ENCODE peak calls at places on chromosomes 2 and 18, in four cellular contexts. N is fibroblast of lung, M is MM.1S, Q is OCI-LY7. I is an unnamed sample. For H3K36me3, the result is how much of the 10 kb centered on the place peaks cover.

GRCh38 chr18:63253428-63254372 is 65.9 kb downstream of the BCL2 start:
- DNase-seq in N (peak), M (peak), Q (no peak), I (no peak)

GRCh38 chr2:175600024-175600831 is 401.8 kb downstream of the LNPK start:
- DNase-seq in M (no peak), N (no peak), Q (no peak), I (no peak)

GRCh38 chr2:230124792-230125452 is 56.2 kb upstream of the SLC16A14 start:
- DNase-seq in N (no peak), Q (no peak), M (no peak), I (no peak)

GRCh38 chr2:20618468-20618885 is 32.4 kb downstream of the HS1BP3 start:
- DNase-seq in N (no peak), M (no peak), Q (no peak), I (no peak)

GRCh38 chr2:203756161-203756560 is 49.7 kb downstream of the CD28 start:
- DNase-seq in N (no peak), M (no peak), Q (no peak), I (no peak)

GRCh38 chr2:12412898-12413305 is 303.8 kb upstream of the TRIB2 start:
- DNase-seq in Q (peak), M (peak), N (peak), I (peak)

GRCh38 chr2:160592401-160592800 is 98.8 kb upstream of the RBMS1 start:
- DNase-seq in N (no peak), M (no peak), Q (no peak), I (no peak)

GRCh38 chr2:66562337-66562685 is 127.4 kb downstream of the MEIS1 start:
- DNase-seq in Q (no peak), N (no peak), M (no peak), I (no peak)

GRCh38 chr2:166934817-166935216 is 46.5 kb downstream of the XIRP2 start:
- DNase-seq in M (no peak), N (no peak), Q (no peak), I (no peak)

GRCh38 chr2:24588294-24588693 is 97.2 kb downstream of the NCOA1 start:
- DNase-seq in Q (no peak), N (no peak), M (no peak), I (no peak)

GRCh38 chr2:141348481-141348880 is 782.3 kb downstream of the LRP1B start:
- DNase-seq in Q (no peak), M (no peak), N (peak), I (no peak)

GRCh38 chr18:75208055-75208835 is 694 bp downstream of the PTGR3 start:
- DNase-seq in Q (peak), N (peak), M (peak), I (peak)

GRCh38 chr2:11630855-11631254 is 39.1 kb downstream of the NTSR2 start:
- DNase-seq in M (no peak), N (no peak), Q (no peak), I (no peak)

GRCh38 chr18:62434798-62435197 is 88.0 kb upstream of the ZCCHC2 start:
- DNase-seq in Q (no peak), M (no peak), N (no peak), I (no peak)

DNA sequence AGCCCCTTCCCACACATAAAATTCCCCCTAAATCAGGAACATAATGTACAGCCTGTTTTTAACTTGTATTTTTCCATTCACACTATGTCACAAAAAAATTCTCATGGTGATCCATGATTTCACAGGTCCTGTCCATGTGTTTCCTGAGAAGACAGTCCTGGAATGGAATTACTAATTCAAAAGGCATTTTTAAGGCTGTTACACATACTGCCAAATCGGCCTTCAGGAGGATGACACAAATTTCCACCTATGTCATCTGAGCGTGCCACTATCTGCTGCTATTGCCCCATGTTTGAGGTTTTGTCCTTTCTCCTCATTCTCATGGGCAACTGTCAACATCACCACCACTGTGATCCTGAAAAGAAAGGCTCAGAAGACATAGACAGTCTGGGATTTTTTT is 73.6 kb downstream of the MARCHF4 start:
- DNase-seq in N (peak), M (no peak), Q (no peak), I (no peak)
- H3K4me3 ChIP-seq in N (no peak), M (no peak), Q (no peak), I (no peak)

DNA sequence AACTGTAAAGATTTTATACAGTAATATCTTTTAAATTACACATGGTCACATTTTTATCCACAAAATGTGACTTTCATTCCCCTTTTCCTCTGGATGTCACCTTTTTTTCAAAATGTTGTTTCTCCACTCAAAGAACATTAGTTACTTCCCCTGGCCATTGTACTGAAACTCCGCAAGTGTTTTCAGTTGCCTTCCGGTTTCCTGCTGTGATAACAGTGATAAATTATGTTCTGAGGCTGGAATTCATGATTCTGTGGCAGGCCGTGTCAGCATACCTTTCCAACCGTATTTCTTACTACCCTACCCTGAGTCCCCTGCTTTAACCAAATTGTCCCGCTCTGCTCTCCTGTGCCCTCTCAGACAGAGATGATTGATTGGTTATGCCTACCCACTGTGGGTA is 53.5 kb downstream of the MGAT5 start:
- DNase-seq in N (no peak), Q (no peak), M (no peak), I (no peak)
- H3K36me3 ChIP-seq in N (under half), Q (under half), M (under half), I (under half)

DNA sequence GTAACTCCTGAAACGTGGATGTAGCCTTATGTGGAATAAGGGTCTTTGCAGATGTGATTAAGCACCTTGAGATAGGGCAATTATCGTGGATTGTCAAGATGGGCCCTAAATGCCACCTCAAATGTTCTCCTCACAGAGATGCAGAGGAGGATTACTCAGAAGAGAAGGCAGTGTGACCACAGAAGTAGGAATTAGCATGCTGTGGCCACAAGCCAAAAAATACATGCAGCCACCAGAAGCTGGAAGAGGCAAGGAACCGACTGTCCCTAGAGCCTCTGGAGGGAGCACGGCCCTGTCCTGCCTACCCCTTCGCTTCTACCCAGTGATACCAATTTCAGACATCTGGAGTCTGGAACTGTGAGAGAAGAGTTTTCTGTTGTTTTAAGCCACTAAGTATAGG is 47.3 kb upstream of the MGAT5 start:
- DNase-seq in M (no peak), N (peak), Q (no peak), I (no peak)
- H3K4me2 ChIP-seq in M (no peak), N (no peak), Q (peak), I (no peak)

DNA sequence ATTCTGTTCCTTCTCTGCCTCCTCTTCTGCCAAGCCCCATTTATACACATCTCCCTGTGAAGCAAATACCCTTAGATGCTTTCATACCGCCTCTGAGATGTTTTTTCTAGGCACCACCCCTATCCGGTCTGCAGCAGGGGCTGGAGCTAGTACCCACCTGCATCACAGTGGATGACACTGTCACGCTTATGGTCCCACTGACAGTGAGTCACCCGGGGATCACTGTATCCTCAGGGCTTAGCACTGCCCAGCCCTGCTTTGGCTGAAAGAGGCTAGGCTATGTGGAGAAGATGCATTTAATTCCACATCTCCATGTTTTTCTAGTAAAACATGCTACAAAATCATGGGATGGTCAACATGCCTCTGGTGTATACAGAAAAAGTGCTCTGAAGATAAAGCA is 9.9 kb downstream of the FABP1 start:
- DNase-seq in N (no peak), Q (no peak), M (no peak), I (no peak)
- H3K4me3 ChIP-seq in N (no peak), Q (no peak), M (no peak), I (no peak)

DNA sequence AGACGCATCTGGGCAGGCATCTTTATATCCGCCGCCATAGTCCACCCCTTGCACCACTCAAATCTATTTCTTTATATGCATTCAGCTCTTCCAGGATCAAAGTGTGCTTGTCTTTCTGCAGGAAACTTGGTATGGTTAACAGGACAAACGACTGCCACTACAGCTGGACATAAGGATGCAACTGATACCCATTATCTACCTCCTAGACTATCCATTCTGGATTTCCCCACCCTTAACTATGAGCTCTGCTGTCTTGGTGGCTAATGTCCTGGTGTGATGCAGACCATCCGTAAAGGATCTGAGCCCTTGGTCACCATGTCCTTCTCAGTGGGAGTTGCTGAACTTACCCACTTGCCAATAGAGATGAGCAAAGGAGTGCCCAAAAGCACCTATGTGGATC is 40.1 kb upstream of the SPATS2L start:
- DNase-seq in Q (no peak), M (no peak), N (no peak), I (no peak)
- H3K36me3 ChIP-seq in Q (under half), M (under half), N (under half), I (under half)

GRCh38 chr2:4745596-4745995 is 946.6 kb upstream of the SOX11 start:
- DNase-seq in Q (no peak), N (no peak), M (no peak), I (no peak)

DNA sequence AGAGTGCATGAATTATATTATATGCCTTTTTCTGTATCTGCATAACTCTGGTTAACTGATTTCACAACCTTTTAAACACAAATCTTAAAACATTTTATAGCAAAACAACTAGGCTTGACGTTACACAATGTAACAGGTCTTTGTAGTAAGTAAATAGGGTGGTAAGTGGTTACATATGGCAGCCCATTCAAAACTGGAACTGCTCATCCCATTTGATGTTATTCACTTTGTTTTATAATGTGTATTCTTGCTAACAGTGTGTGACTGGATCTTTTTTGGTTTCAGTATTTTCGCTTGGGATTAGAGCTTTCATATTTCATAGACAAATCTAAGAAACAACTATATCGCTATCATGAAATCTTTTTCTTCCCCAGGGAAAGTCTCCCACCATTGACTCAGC is 947.1 kb upstream of the SOX11 start:
- DNase-seq in Q (no peak), N (no peak), M (no peak), I (no peak)
- H3K4me2 ChIP-seq in Q (no peak), N (no peak), M (no peak), I (no peak)

GRCh38 chr2:217160978-217161973 is 301.4 kb upstream of the TNP1 start:
- DNase-seq in M (no peak), N (peak), Q (no peak), I (no peak)

GRCh38 chr2:217166241-217166640 is 306.4 kb upstream of the TNP1 start:
- DNase-seq in M (peak), N (peak), Q (peak), I (no peak)

GRCh38 chr2:217165547-217165946 is 305.7 kb upstream of the TNP1 start:
- DNase-seq in Q (no peak), M (no peak), N (no peak), I (no peak)

GRCh38 chr2:217162533-217162932 is 302.7 kb upstream of the TNP1 start:
- DNase-seq in Q (no peak), M (peak), N (peak), I (peak)

DNA sequence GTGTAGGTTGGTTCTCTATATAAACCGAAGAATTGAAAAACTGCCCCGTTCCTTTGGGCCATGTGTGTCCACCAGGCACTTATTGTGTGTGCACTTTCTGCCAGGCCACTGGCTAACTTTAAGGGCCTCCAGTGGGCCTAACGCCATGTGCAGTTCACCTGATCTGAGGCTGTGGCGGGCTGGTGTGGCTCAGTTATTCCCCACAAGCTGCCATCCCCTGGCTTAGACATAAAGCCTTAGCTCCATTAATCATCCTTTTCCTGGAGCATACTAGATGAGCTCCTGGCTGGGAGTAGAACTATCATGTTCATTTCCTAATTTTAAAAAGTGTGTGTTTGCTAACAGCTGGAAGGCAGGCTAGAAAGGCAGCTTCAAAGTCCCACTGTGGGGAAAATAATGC is 304.1 kb upstream of the TNP1 start:
- DNase-seq in N (peak), Q (no peak), M (no peak), I (no peak)
- H3K4me3 ChIP-seq in N (no peak), Q (no peak), M (no peak), I (no peak)

GRCh38 chr2:156619021-156619539 is 182.9 kb downstream of the GPD2 start:
- DNase-seq in Q (no peak), N (no peak), M (no peak), I (no peak)

DNA sequence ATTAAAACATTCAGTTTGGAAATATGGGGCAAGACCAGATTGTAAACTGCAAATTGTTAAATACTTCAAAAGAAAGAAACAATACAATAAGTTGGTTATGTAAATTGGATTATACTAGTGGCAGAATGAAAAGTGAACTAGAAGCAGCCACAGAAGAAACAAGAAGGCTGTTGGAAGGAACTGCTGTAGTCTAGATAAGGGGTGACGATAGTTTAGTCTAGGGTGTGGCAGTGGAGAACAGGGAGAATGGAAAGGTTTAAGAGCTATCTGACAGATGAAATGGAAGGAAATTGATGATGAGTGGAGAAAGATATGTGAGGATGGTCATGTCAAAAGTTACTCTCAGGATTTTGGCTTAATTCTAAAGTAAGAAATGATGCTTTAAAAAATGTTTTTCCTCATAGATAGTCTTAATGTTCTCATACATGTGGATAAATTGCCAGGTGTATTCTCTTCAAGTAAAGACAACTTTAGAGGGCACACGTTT is 179.7 kb downstream of the GPD2 start:
- DNase-seq in Q (no peak), M (no peak), N (no peak), I (no peak)
- H3K36me3 ChIP-seq in Q (under half), M (under half), N (under half), I (under half)

DNA sequence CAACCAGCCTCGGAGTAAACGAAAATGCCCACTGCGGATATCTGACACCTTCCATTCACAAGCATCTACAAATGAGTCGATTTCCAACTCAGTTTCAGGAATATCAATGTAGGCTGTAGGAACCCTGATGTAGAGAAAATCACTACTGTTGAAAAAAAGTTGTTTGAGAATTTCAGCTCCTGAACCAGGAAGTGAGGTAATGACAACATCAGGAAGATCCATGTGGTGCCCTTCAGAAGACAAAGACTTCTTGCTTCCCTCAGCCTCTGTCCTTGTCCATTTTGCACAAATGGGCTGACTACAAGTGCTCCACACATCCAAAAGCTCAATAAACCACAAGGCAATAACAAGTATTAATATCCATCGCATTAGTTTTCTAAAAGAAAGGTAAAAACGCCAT is 4.7 kb downstream of the DSEL start:
- DNase-seq in N (no peak), M (no peak), Q (no peak), I (no peak)
- H3K4me2 ChIP-seq in N (no peak), M (no peak), Q (no peak), I (no peak)

DNA sequence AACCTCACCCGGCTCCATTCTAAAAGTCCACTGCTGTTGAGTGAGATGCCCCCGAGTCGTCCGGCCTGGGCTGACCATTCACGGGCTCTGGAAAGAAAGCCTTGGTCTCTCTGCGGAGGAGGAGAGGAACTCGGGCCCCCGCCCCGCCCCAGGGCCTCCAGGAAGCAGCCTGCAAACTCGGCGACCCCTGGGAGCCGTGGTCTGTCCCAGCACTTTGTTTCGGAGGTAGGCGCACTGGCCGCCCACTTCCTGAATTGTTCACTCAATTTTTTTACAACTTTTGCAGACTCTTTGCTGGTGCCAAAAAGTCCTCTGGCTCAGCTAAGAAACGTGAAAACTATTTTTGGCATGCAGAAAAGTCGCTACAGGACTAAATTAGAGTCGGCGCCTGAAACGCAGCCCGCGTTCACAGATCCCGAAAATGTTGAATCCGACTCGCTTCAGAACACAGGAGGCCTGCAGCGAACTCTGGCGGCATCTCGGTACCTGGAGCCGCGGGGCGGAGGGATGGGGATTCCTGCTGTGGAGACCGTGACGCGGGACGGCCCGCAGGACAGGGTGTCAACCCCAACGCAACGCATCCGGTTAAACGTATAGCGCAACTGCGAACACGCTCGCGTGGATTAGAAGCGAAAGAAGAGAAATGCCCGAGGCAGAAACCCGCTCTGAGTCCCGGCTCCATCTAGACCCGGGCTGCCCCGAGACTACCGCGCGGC is 1.5 kb downstream of the PXDN start:
- DNase-seq in N (peak), M (no peak), Q (no peak), I (no peak)
- H3K4me3 ChIP-seq in N (peak), M (no peak), Q (no peak), I (no peak)

I was measured in DND-41.